ENCODE peak calls at places on chromosome 6, in nine cellular contexts. O is thoracic aorta; Q is vagina; W is aorta; S is body of pancreas; G is IMR-90; B is CD4-positive, CD25-positive, alpha-beta regulatory T cell; D is Peyer's patch; F is psoas muscle. A is an unnamed sample.

GRCh38 chr6:112237644-112238043 is 16.7 kb downstream of the LAMA4 start:
- DNase-seq in Q (no peak), O (peak; percentile 32), D (no peak), B (no peak), F (peak; percentile 47), W (no peak), G (peak; percentile 92), S (peak; percentile 33), A (no peak)

GRCh38 chr6:18412644-18413043 is 25.5 kb downstream of the RNF144B start:
- DNase-seq in Q (no peak), B (no peak), F (no peak), D (no peak), W (no peak), G (peak; percentile 77), S (no peak), O (no peak), A (no peak)

GRCh38 chr6:51473996-51474975 is 613.1 kb downstream of the PKHD1 start:
- DNase-seq in W (no peak), Q (no peak), G (no peak), B (no peak), F (no peak), O (no peak), D (no peak), S (no peak), A (no peak)

GRCh38 chr6:118893095-118893881 is 664 bp upstream of the ASF1A start:
- DNase-seq in O (no peak), S (peak; percentile 60), D (peak; percentile 56), B (peak; percentile 41), Q (no peak), W (no peak), G (peak; percentile 67), F (no peak), A (peak; percentile 84)

GRCh38 chr6:89952696-89953095 is 58.4 kb downstream of the GJA10 start:
- DNase-seq in G (peak; percentile 75), B (peak; percentile 15), D (peak; percentile 79), W (no peak), O (no peak), F (no peak), S (no peak), Q (no peak), A (peak; percentile 83)

GRCh38 chr6:24313477-24314141 is 44.2 kb downstream of the DCDC2 start:
- DNase-seq in O (no peak), F (no peak), G (peak; percentile 60), D (no peak), W (no peak), Q (no peak), B (no peak), S (peak; percentile 49), A (no peak)

GRCh38 chr6:139330841-139331500 is 39.2 kb upstream of the TXLNB start:
- DNase-seq in S (no peak), Q (no peak), F (no peak), O (no peak), G (peak; percentile 10), B (no peak), D (no peak), W (no peak), A (no peak)

GRCh38 chr6:158046201-158047119 is 64.8 kb downstream of the SYNJ2 start:
- DNase-seq in O (no peak), F (no peak), D (no peak), S (no peak), G (no peak), B (no peak), Q (no peak), W (no peak), A (no peak)

GRCh38 chr6:15429146-15430110 is 183.6 kb downstream of the JARID2 start:
- DNase-seq in B (no peak), G (peak; percentile 70), S (no peak), D (no peak), W (no peak), O (no peak), F (no peak), Q (no peak), A (no peak)

GRCh38 chr6:51552400-51552799 is 535.0 kb downstream of the PKHD1 start:
- DNase-seq in G (no peak), Q (no peak), W (no peak), S (no peak), O (no peak), F (no peak), D (no peak), B (no peak), A (no peak)

GRCh38 chr6:114108119-114109002 is 137.4 kb upstream of the HDAC2 start:
- DNase-seq in Q (no peak), O (no peak), F (peak; percentile 57), W (peak; percentile 80), S (peak; percentile 80), G (peak; percentile 68), B (no peak), D (peak; percentile 74), A (no peak)

GRCh38 chr6:21186479-21187055 is 407.0 kb upstream of the SOX4 start:
- DNase-seq in B (no peak), S (no peak), D (no peak), G (peak; percentile 38), O (no peak), W (no peak), F (no peak), Q (no peak), A (no peak)

GRCh38 chr6:21187485-21187884 is 406.1 kb upstream of the SOX4 start:
- DNase-seq in D (no peak), W (no peak), F (no peak), O (no peak), S (no peak), Q (no peak), B (no peak), G (no peak), A (no peak)

GRCh38 chr6:21188505-21189223 is 404.9 kb upstream of the SOX4 start:
- DNase-seq in D (no peak), S (no peak), G (no peak), O (no peak), B (no peak), W (no peak), F (no peak), Q (no peak), A (no peak)

GRCh38 chr6:21190701-21191588 is 402.6 kb upstream of the SOX4 start:
- DNase-seq in F (no peak), B (no peak), O (no peak), Q (no peak), W (no peak), D (no peak), S (no peak), G (no peak), A (no peak)

GRCh38 chr6:21189721-21190120 is 403.8 kb upstream of the SOX4 start:
- DNase-seq in B (no peak), G (no peak), D (no peak), Q (no peak), O (no peak), S (no peak), F (no peak), W (no peak), A (no peak)
- H3K27ac ChIP-seq in B (no peak overlapping the region), G (no peak overlapping the region), D (no peak overlapping the region), Q (no peak overlapping the region), O (no peak overlapping the region), S (no peak overlapping the region), F (no peak overlapping the region), W (no peak overlapping the region), A (no peak overlapping the region)

GRCh38 chr6:56514395-56514794 is 128.3 kb downstream of the DST start:
- DNase-seq in Q (no peak), D (no peak), F (no peak), O (no peak), W (no peak), B (no peak), S (peak; percentile 16), G (peak; percentile 23), A (no peak)

GRCh38 chr6:56517155-56517745 is 125.4 kb downstream of the DST start:
- DNase-seq in F (no peak), Q (no peak), G (peak; percentile 84), O (no peak), B (no peak), W (no peak), D (no peak), S (no peak), A (no peak)

GRCh38 chr6:56513631-56514030 is 129.1 kb downstream of the DST start:
- DNase-seq in S (no peak), W (no peak), Q (no peak), G (peak; percentile 25), B (no peak), D (no peak), O (no peak), F (no peak), A (no peak)

GRCh38 chr6:56516003-56516402 is 126.7 kb downstream of the DST start:
- DNase-seq in D (no peak), W (no peak), G (no peak), S (no peak), O (no peak), Q (no peak), F (no peak), B (no peak), A (no peak)

GRCh38 chr6:56515081-56515905 is 127.4 kb downstream of the DST start:
- DNase-seq in D (no peak), G (no peak), B (no peak), Q (no peak), F (no peak), W (no peak), S (peak; percentile 37), O (no peak), A (no peak)
- H3K36me3 ChIP-seq in D (peaks cover 16% of the 10 kb centered on the region), G (peaks cover 21% of the 10 kb centered on the region), B (no peaks in the 10 kb centered on the region), Q (no peaks in the 10 kb centered on the region), F (peaks cover 81% of the 10 kb centered on the region), W (no peaks in the 10 kb centered on the region), S (no peaks in the 10 kb centered on the region), O (peaks cover 4% of the 10 kb centered on the region), A (no peaks in the 10 kb centered on the region)

DNA sequence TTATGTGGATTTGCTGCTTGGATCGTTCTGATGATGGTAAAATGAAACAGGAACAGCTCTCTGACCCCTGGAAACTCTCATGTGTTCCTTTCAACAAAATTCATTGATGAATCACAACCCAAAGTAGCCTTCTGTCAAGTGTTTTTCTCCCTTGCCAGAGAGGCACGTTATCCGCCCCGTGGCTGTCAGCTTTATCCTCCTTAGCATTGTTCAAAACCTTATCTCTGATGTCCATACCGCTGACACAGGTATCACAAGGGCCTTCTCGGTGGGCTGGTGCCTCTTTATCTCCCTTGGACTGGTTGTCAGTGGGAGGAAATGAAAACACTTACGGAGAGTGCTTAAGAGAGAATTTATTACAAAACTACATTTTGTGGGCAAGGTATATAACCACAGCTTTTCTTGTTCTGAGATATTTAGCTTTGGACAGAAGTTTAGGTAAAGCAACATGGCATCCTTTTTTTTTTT is 84.9 kb downstream of the TIAM2 start:
- DNase-seq in W (no peak), D (no peak), F (no peak), B (no peak), O (no peak), G (no peak), S (no peak), Q (no peak), A (no peak)
- H3K4me1 ChIP-seq in W (peaks cover 3% of the 10 kb centered on the region), D (no peaks in the 10 kb centered on the region), F (no peaks in the 10 kb centered on the region), B (no peaks in the 10 kb centered on the region), O (peaks cover 11% of the 10 kb centered on the region), G (peaks cover 2% of the 10 kb centered on the region), S (peaks cover 26% of the 10 kb centered on the region), Q (peaks cover 20% of the 10 kb centered on the region), A (no peaks in the 10 kb centered on the region)

DNA sequence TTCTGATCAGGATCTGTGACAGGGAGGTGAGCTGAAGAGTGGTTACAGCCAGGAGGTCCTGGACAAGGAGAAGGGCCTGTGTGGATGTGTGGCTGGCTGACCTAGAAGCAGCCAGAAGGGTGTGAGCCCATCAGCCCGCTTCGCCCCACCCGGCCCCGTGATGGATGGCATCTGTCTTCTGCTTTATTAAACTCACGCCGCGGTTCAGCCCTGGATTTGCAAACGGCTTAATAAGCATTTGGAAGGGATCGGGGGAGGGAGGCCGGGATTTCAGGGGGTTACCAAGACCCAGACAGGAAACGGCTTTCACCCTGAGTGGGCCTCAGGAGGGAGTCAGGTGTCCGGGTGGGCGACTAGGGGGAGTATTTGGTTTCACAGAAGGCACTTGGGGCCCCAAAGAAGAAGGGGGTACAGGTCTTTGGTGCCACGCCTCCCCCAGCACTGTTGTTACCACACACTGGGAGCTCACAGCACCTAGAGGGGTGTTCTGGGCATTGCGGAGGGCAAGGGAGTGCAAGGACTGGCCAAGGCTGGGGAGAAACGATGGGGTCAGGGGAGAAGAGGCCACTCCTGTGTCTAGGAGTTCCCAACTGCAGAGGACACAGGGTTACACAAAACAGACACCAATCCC is 53.8 kb upstream of the FOXP4 start:
- DNase-seq in F (no peak), S (no peak), B (no peak), W (no peak), Q (no peak), D (no peak), G (no peak), O (no peak), A (no peak)
- H3K27ac ChIP-seq in F (no peak overlapping the region), S (no peak overlapping the region), B (no peak overlapping the region), W (no peak overlapping the region), Q (no peak overlapping the region), D (no peak overlapping the region), G (no peak overlapping the region), O (no peak overlapping the region), A (no peak overlapping the region)